ENCODE peak calls at places on chromosomes 3 and 15, in eight cellular contexts. L, Z, T, C, K, Y, E and A are unnamed samples.
A peak's percentile ranks its signal among the peaks of the same experiment; 100 is the strongest.

GRCh38 chr3:191391873-191392808 is 61.8 kb upstream of the UTS2B start:
- DNase-seq in Y (no peak), T (no peak), C (peak; percentile 45), Z (no peak), K (no peak), E (no peak), L (no peak), A (no peak)

GRCh38 chr15:65094294-65094995 is 17.9 kb downstream of the KBTBD13 start:
- DNase-seq in Z (no peak), K (no peak), Y (no peak), T (no peak), E (no peak), C (no peak), L (no peak), A (no peak)

GRCh38 chr3:151483961-151484360 is 23.1 kb upstream of the IGSF10 start:
- DNase-seq in L (no peak), Z (no peak), K (no peak), C (no peak), Y (no peak), T (peak; percentile 13), E (no peak), A (no peak)

GRCh38 chr15:99507732-99508571 is 57.8 kb upstream of the MEF2A start:
- DNase-seq in T (no peak), E (no peak), Z (no peak), L (no peak), Y (no peak), C (peak; percentile 62), K (peak; percentile 82), A (peak; percentile 12)

GRCh38 chr15:44798815-44799214 is 62.5 kb downstream of the TRIM69 start:
- DNase-seq in E (no peak), Z (no peak), Y (no peak), K (no peak), L (no peak), C (no peak), T (peak; percentile 22), A (peak; percentile 8)

GRCh38 chr3:63386568-63386967 is 108.5 kb downstream of the SYNPR start:
- DNase-seq in Z (no peak), E (no peak), C (no peak), K (no peak), T (peak; percentile 56), L (no peak), Y (peak; percentile 26), A (no peak)

GRCh38 chr3:64295594-64295993 is 70.3 kb upstream of the PRICKLE2 start:
- DNase-seq in C (peak; percentile 90), K (no peak), T (no peak), E (no peak), Z (peak; percentile 41), L (peak; percentile 83), Y (no peak), A (peak; percentile 90)

GRCh38 chr3:32423956-32424558 is 32.4 kb downstream of the CMTM7 start:
- DNase-seq in Z (no peak), C (no peak), Y (no peak), E (no peak), L (no peak), K (no peak), T (no peak), A (no peak)

GRCh38 chr3:50259432-50260026 is 9.4 kb upstream of the SEMA3B start:
- DNase-seq in C (no peak), Y (no peak), Z (no peak), K (no peak), L (no peak), T (no peak), E (no peak), A (no peak)

GRCh38 chr3:50257990-50258389 is 11.0 kb upstream of the SEMA3B start:
- DNase-seq in Z (no peak), T (no peak), C (no peak), E (no peak), Y (no peak), L (no peak), K (no peak), A (no peak)

GRCh38 chr3:50254577-50255250 is 14.2 kb upstream of the SEMA3B start:
- DNase-seq in K (peak; percentile 65), T (no peak), Y (no peak), Z (no peak), C (peak; percentile 48), L (peak; percentile 69), E (peak; percentile 81), A (peak; percentile 64)

GRCh38 chr3:50255251-50255615 is 13.7 kb upstream of the SEMA3B start:
- DNase-seq in T (no peak), Z (no peak), L (peak; percentile 66), C (no peak), K (no peak), Y (no peak), E (no peak), A (peak; percentile 68)

DNA sequence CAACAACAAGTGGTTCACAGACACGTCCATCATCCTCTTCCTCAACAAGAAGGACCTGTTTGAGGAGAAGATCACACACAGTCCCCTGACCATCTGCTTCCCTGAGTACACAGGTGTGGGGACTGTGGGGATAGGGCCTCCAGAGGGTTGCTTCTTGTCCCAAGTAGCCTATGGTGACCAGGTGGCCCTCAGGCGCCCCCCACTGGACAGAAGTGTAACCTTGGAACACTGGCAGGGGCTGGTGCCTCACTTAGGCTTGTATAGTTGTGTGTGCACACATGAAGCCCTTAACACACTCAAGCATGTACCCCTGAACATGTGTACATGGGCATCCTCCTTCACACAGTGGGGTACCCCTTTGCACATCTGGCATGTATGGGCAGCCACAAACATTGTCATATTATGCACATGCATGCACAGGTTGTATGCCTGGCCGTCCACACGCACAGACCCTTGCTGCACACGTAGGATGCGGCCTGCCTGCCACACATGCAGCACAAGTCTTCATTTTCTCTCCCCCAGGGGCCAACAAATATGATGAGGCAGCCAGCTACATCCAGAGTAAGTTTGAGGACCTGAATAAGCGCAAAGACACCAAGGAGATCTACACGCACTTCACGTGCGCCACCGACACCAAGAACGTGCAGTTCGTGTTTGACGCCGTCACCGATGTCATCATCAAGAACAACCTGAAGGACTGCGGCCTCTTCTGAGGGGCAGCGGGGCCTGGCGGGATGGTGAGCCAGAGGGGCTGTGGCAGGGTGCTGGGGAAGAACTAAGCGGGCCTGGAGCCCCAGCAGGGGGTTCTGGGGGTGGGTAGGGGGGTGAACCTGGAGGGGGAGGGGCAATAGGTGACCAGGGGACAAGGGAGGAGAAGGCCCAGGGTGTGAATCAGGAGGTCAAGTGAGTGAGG is 11.7 kb upstream of the SEMA3B start:
- DNase-seq in Z (no peak), Y (peak; percentile 56), K (no peak), E (no peak), L (no peak), C (peak; percentile 50), T (peak; percentile 71), A (peak; percentile 67)
- TF ChIP-seq CTCF in Z (peak; percentile 56), Y (peak; percentile 42), K (peak; percentile 40), E (peak; percentile 54), L (peak; percentile 74), C (peak; percentile 70), T (peak; percentile 72), A (peak; percentile 64)

GRCh38 chr3:50123394-50124361 is 31.4 kb upstream of the SEMA3F start:
- DNase-seq in K (no peak), Y (no peak), Z (no peak), E (no peak), T (no peak), C (no peak), L (no peak), A (peak; percentile 26)

GRCh38 chr3:50120364-50121095 is 31.8 kb downstream of the RBM5 start:
- DNase-seq in Y (no peak), Z (no peak), L (no peak), E (no peak), T (no peak), C (no peak), K (no peak), A (no peak)

GRCh38 chr3:50122661-50123391 is 32.3 kb upstream of the SEMA3F start:
- DNase-seq in L (no peak), T (no peak), Y (no peak), E (peak; percentile 60), C (no peak), Z (no peak), K (no peak), A (no peak)

GRCh38 chr3:50121416-50122032 is 32.8 kb downstream of the RBM5 start:
- DNase-seq in L (peak; percentile 73), C (peak; percentile 77), Z (no peak), K (peak; percentile 72), E (peak; percentile 82), Y (peak; percentile 84), T (peak; percentile 85), A (peak; percentile 84)

DNA sequence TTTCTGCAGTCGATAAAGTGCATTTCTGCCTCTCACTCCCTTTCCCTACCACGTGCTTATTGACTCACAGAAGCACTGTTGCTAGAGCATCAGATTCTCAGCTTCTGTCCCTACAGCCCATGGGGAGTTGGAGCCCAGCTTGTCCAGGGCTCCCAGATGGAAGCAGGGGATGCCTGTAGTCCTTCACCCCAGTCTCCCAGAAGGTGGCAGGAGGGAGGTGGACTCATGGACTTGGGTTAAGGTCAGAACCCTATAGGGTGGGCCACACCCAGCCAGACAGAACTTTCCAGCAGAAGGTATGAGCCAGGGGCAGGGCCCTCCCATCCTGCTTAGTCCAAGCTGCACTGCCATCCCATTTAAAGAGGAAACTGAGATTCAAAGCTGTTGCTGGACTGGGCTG is 33.1 kb upstream of the SEMA3F start:
- DNase-seq in Y (no peak), C (no peak), T (no peak), L (peak; percentile 14), K (no peak), Z (no peak), E (no peak), A (peak; percentile 28)
- TF ChIP-seq CTCF in Y (no peak), C (no peak), T (no peak), L (peak; percentile 29), K (no peak), Z (no peak), E (no peak), A (no peak)

GRCh38 chr3:44762170-44762677 is 630 bp downstream of the KIF15 start:
- DNase-seq in Z (no peak), L (peak; percentile 30), T (no peak), E (no peak), C (no peak), Y (no peak), K (no peak), A (no peak)

GRCh38 chr3:44764248-44764647 is 2.7 kb downstream of the KIF15 start:
- DNase-seq in Y (no peak), E (no peak), Z (no peak), L (no peak), C (no peak), T (no peak), K (no peak), A (no peak)

GRCh38 chr3:44762690-44763089 is 1.1 kb downstream of the KIF15 start:
- DNase-seq in E (no peak), K (no peak), C (no peak), T (no peak), Y (no peak), Z (no peak), L (no peak), A (no peak)

DNA sequence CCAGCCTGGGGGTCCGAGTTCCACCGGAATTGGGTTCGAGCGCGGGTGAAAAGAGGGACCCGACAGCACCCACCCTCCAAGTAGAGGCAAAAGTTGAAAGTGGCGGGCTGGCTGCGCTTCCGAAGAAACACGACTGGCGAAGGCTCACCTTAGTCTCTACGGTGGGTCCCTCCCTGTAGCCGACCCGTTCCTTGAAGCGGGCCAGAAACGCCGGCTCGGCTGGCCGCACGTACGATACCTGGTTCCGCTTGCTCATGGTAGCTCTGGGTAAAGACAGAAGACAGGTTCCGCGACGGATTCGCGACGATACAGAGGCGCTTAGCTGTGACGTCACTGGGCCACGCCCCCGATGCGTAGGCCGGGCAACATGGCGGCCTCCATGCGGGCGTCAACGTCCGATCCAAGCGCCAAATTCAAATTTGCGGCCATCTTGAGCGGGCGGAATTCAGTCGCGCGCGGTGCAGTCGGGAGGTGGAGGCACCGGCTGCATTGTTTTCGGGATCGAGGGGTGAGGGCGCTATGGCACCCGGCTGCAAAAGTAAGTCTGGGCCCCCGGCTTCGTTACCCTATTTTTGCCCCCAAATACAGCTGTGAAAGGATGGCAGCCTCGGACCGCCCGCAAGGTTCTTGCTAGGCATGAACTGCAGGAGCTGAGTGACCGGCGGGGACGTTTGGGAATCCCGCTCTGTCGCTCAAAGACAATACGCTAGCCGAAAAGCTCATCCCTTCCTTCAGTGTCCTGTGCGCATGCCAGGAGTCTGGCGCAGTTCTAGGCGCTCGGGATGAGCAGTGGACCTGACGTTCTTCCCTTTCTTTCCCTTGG is at the start of the genes KIAA1143 and KIF15:
- DNase-seq in Z (peak; percentile 74), C (peak; percentile 95), L (peak; percentile 86), K (peak; percentile 96), E (peak; percentile 98), T (peak; percentile 99), Y (peak; percentile 98), A (peak; percentile 96)
- TF ChIP-seq CTCF in Z (no peak), C (no peak), L (no peak), K (no peak), E (no peak), T (peak; percentile 25), Y (no peak), A (no peak)

GRCh38 chr3:50258979-50259378 is 10.0 kb upstream of the SEMA3B start:
- DNase-seq in K (no peak), C (no peak), L (no peak), Z (no peak), T (no peak), E (no peak), Y (no peak), A (no peak)
- TF ChIP-seq CTCF in K (no peak), C (peak; percentile 18), L (no peak), Z (no peak), T (no peak), E (no peak), Y (no peak), A (no peak)